ENCODE peak calls at places on chromosomes 3 and 15, in eight cellular contexts. I, Q, O, B, E, T, M and W are unnamed samples.

GRCh38 chr3:16468114-16469098 is 45.1 kb downstream of the RFTN1 start:
- DNase-seq in I (no peak), Q (no peak), O (no peak), B (no peak), E (no peak), T (no peak), M (no peak), W (no peak)

GRCh38 chr3:172031957-172032356 is 7.4 kb upstream of the FNDC3B start:
- DNase-seq in I (no peak), Q (no peak), O (no peak), B (no peak), E (no peak), T (no peak), M (no peak), W (no peak)

GRCh38 chr15:39188930-39189329 is 391.9 kb upstream of the THBS1 start:
- DNase-seq in I (no peak), Q (no peak), O (peak), B (no peak), E (no peak), T (no peak), M (peak), W (no peak)

GRCh38 chr3:126021224-126021623 is 52.2 kb downstream of the ROPN1B start:
- DNase-seq in I (no peak), Q (no peak), O (peak), B (no peak), E (no peak), T (no peak), M (no peak), W (no peak)

GRCh38 chr3:4688411-4688810 is 195.3 kb downstream of the ITPR1 start:
- DNase-seq in I (peak), Q (no peak), O (peak), B (no peak), E (no peak), T (no peak), M (peak), W (no peak)

GRCh38 chr15:99228120-99228770 is 21.1 kb downstream of the TTC23 start:
- DNase-seq in I (peak), Q (no peak), O (no peak), B (no peak), E (no peak), T (no peak), M (no peak), W (no peak)

GRCh38 chr3:66439666-66440344 is 61.0 kb downstream of the LRIG1 start:
- DNase-seq in I (no peak), Q (no peak), O (no peak), B (no peak), E (no peak), T (no peak), M (no peak), W (no peak)

GRCh38 chr15:51675234-51675633 is 6.1 kb upstream of the SCG3 start:
- DNase-seq in I (no peak), Q (no peak), O (no peak), B (no peak), E (no peak), T (no peak), M (no peak), W (no peak)

GRCh38 chr15:90412356-90413194 is 24.5 kb downstream of the IQGAP1 start:
- DNase-seq in I (no peak), Q (no peak), O (peak), B (no peak), E (peak), T (no peak), M (peak), W (peak)

GRCh38 chr15:99703603-99704443 is 29.4 kb downstream of the LYSMD4 start:
- DNase-seq in I (peak), Q (no peak), O (peak), B (no peak), E (no peak), T (peak), M (peak), W (peak)

GRCh38 chr15:42035362-42035761 is 14.5 kb upstream of the PLA2G4E start:
- DNase-seq in I (no peak), Q (no peak), O (peak), B (no peak), E (peak), T (no peak), M (peak), W (no peak)

GRCh38 chr3:120864541-120864940 is 43.5 kb upstream of the STXBP5L start:
- DNase-seq in I (no peak), Q (no peak), O (no peak), B (no peak), E (no peak), T (no peak), M (no peak), W (no peak)

GRCh38 chr15:76235186-76235826 is 76.0 kb downstream of the ETFA start:
- DNase-seq in I (no peak), Q (no peak), O (peak), B (no peak), E (no peak), T (peak), M (peak), W (no peak)

GRCh38 chr3:116140100-116140689 is 305.1 kb downstream of the LSAMP start:
- DNase-seq in I (peak), Q (no peak), O (peak), B (no peak), E (no peak), T (peak), M (peak), W (no peak)

GRCh38 chr3:193248848-193249468 is 7.9 kb downstream of the PLAAT1 start:
- DNase-seq in I (no peak), Q (no peak), O (no peak), B (no peak), E (no peak), T (no peak), M (no peak), W (no peak)